ENCODE peak calls at places on chromosomes 11 and 22, in eight cellular contexts. B, P, E, K, X, W, N and D are unnamed samples.

GRCh38 chr11:63919267-63920125 is 2.5 kb upstream of the RCOR2 start:
- DNase-seq in B (no peak), W (no peak), K (no peak), X (peak; percentile 68), N (no peak), P (no peak), E (no peak), D (no peak)

GRCh38 chr11:10454902-10455631 is at the start of gene AMPD3:
- DNase-seq in W (no peak), N (peak; percentile 86), K (peak; percentile 47), X (no peak), B (no peak), E (peak; percentile 78), P (peak; percentile 26), D (peak; percentile 94)

GRCh38 chr22:39558950-39559349 is 11.6 kb upstream of the CACNA1I start:
- DNase-seq in K (no peak), W (no peak), P (no peak), N (no peak), E (no peak), B (no peak), X (no peak), D (no peak)

GRCh38 chr22:43148581-43148980 is 2.8 kb upstream of the TSPO start:
- DNase-seq in P (no peak), X (no peak), N (no peak), K (no peak), E (no peak), B (no peak), W (no peak), D (no peak)

GRCh38 chr11:13850256-13851010 is 112.1 kb upstream of the SPON1 start:
- DNase-seq in N (no peak), B (no peak), W (no peak), E (no peak), P (no peak), X (no peak), K (no peak), D (no peak)

GRCh38 chr22:45468872-45469572 is 33.7 kb upstream of the FBLN1 start:
- DNase-seq in E (no peak), K (no peak), N (peak; percentile 19), B (no peak), P (no peak), W (no peak), X (no peak), D (peak; percentile 28)

GRCh38 chr11:64763804-64764611 is 4.2 kb upstream of the PYGM start:
- DNase-seq in E (no peak), X (no peak), B (peak; percentile 80), N (no peak), W (no peak), P (no peak), K (no peak), D (no peak)

GRCh38 chr11:2904153-2905052 is 18.8 kb upstream of the CDKN1C start:
- DNase-seq in E (no peak), X (no peak), N (no peak), P (no peak), W (no peak), K (peak; percentile 88), B (no peak), D (no peak)

GRCh38 chr11:42172441-42172840 is 713.0 kb upstream of the LRRC4C start:
- DNase-seq in P (no peak), K (no peak), X (no peak), N (no peak), B (no peak), E (no peak), W (no peak), D (no peak)

GRCh38 chr11:94706211-94706610 is 61.9 kb upstream of the AMOTL1 start:
- DNase-seq in E (no peak), N (no peak), B (no peak), X (no peak), P (no peak), K (no peak), W (peak; percentile 5), D (no peak)

GRCh38 chr11:16361108-16361869 is 4.9 kb upstream of the SOX6 start:
- DNase-seq in E (peak; percentile 13), B (no peak), K (no peak), P (no peak), N (no peak), X (no peak), W (no peak), D (no peak)

GRCh38 chr11:74604311-74604710 is 11.9 kb downstream of the POLD3 start:
- DNase-seq in X (no peak), B (no peak), W (no peak), K (no peak), E (no peak), P (no peak), N (no peak), D (no peak)

GRCh38 chr11:122123258-122123929 is 7.4 kb upstream of the BLID start:
- DNase-seq in W (no peak), E (no peak), N (peak; percentile 42), K (no peak), X (no peak), B (no peak), P (no peak), D (no peak)

GRCh38 chr22:48258841-48259240 is 1496.4 kb downstream of the TBC1D22A start:
- DNase-seq in K (no peak), X (no peak), W (no peak), P (no peak), N (no peak), E (no peak), B (no peak), D (no peak)

GRCh38 chr22:36141481-36141880 is 19.1 kb downstream of the APOL3 start:
- DNase-seq in B (no peak), W (no peak), X (no peak), E (no peak), K (no peak), N (no peak), P (no peak), D (no peak)

GRCh38 chr11:123251656-123252344 is 56.8 kb upstream of the CLMP start:
- DNase-seq in E (no peak), K (no peak), W (no peak), B (no peak), N (peak; percentile 84), P (peak; percentile 74), X (no peak), D (no peak)

GRCh38 chr11:128424867-128425285 is 162.5 kb downstream of the ETS1 start:
- DNase-seq in W (no peak), K (peak; percentile 87), P (peak; percentile 33), E (no peak), X (no peak), B (no peak), N (peak; percentile 59), D (peak; percentile 68)